ENCODE peak calls at places on chromosomes 7 and 10, in seven cellular contexts. L is A549, F is SK-N-SH, C is HepG2, E is HCT116, J is K562, Q is GM12878. P is an unnamed sample.

GRCh38 chr7:135321556-135321955 is 87.9 kb downstream of the STRA8 start:
- DNase-seq in C (no peak), L (no peak), J (no peak), E (no peak), F (peak), Q (no peak), P (peak)

GRCh38 chr7:93147358-93147757 is 827 bp downstream of the SAMD9L start:
- DNase-seq in L (peak), Q (peak), J (peak), E (no peak), C (no peak), F (no peak), P (peak)

GRCh38 chr7:55019329-55019690 is 493 bp downstream of the EGFR start:
- DNase-seq in F (no peak), Q (no peak), E (no peak), J (no peak), C (no peak), L (no peak), P (no peak)

GRCh38 chr10:102935510-102935909 is 17.4 kb downstream of the CNNM2 start:
- DNase-seq in J (no peak), L (no peak), F (no peak), C (no peak), Q (no peak), E (no peak), P (no peak)

GRCh38 chr10:132925071-132925561 is 17.3 kb downstream of the CFAP46 start:
- DNase-seq in C (no peak), L (no peak), F (no peak), J (no peak), Q (no peak), E (no peak), P (no peak)

GRCh38 chr7:1769286-1770200 is 99.5 kb downstream of the ELFN1 start:
- DNase-seq in Q (no peak), J (no peak), E (no peak), L (no peak), C (no peak), F (no peak), P (no peak)

GRCh38 chr7:106987777-106988176 is 56.7 kb upstream of the PRKAR2B start:
- DNase-seq in Q (no peak), J (no peak), F (no peak), C (no peak), L (no peak), E (no peak), P (no peak)

GRCh38 chr10:84108797-84109196 is 30.5 kb upstream of the GHITM start:
- DNase-seq in J (no peak), E (no peak), Q (no peak), C (no peak), L (no peak), F (no peak), P (no peak)

GRCh38 chr7:113694149-113694548 is 224.7 kb downstream of the PPP1R3A start:
- DNase-seq in F (no peak), C (no peak), L (no peak), Q (no peak), J (no peak), E (no peak), P (no peak)

GRCh38 chr7:133714654-133715053 is 412.5 kb upstream of the LRGUK start:
- DNase-seq in E (no peak), J (no peak), C (peak), F (no peak), Q (no peak), L (no peak), P (no peak)

GRCh38 chr10:43197834-43198681 is 59.8 kb downstream of the CSGALNACT2 start:
- DNase-seq in J (peak), F (peak), E (no peak), Q (no peak), C (peak), L (peak), P (peak)

GRCh38 chr7:80749270-80749669 is 110.8 kb downstream of the CD36 start:
- DNase-seq in E (no peak), Q (no peak), L (no peak), J (no peak), C (no peak), F (no peak), P (no peak)

GRCh38 chr10:113381906-113382562 is 170.8 kb upstream of the HABP2 start:
- DNase-seq in C (no peak), Q (no peak), F (no peak), L (no peak), J (no peak), E (no peak), P (peak)

GRCh38 chr10:70777063-70777875 is 7.9 kb downstream of the TBATA start:
- DNase-seq in C (no peak), E (no peak), Q (no peak), J (no peak), F (peak), L (no peak), P (no peak)

GRCh38 chr10:59176241-59177030 is at the start of gene PHYHIPL:
- DNase-seq in E (no peak), C (peak), F (peak), J (no peak), L (peak), Q (no peak), P (no peak)

GRCh38 chr7:113404245-113404644 is 285.9 kb upstream of the SMIM30 start:
- DNase-seq in Q (no peak), L (peak), E (peak), C (peak), F (peak), J (peak), P (peak)

GRCh38 chr7:31938650-31939049 is 131.6 kb downstream of the PDE1C start:
- DNase-seq in F (no peak), Q (no peak), E (no peak), J (no peak), C (no peak), L (peak), P (no peak)

GRCh38 chr10:131121511-131122035 is 189.9 kb downstream of the TCERG1L start:
- DNase-seq in Q (no peak), L (no peak), F (no peak), J (no peak), E (no peak), C (no peak), P (no peak)

GRCh38 chr10:114697061-114697598 is 39.1 kb upstream of the ABLIM1 start:
- DNase-seq in L (no peak), C (no peak), Q (no peak), F (no peak), E (no peak), J (no peak), P (no peak)

GRCh38 chr10:110208614-110209398 is 1.4 kb downstream of the MXI1 start:
- DNase-seq in Q (no peak), E (no peak), F (peak), J (peak), C (no peak), L (peak), P (peak)

GRCh38 chr7:5773661-5774086 is 7.8 kb downstream of the RNF216 start:
- DNase-seq in Q (no peak), C (peak), F (no peak), L (peak), J (peak), E (peak), P (peak)

GRCh38 chr10:131997366-131998049 is 15.8 kb upstream of the BNIP3 start:
- DNase-seq in F (no peak), Q (no peak), E (no peak), L (peak), C (peak), J (no peak), P (no peak)

GRCh38 chr10:28938745-28939144 is 261.4 kb downstream of the BAMBI start:
- DNase-seq in F (no peak), C (no peak), Q (no peak), L (no peak), E (no peak), J (no peak), P (no peak)

GRCh38 chr10:124416733-124417132 is 2.0 kb downstream of the OAT start:
- DNase-seq in J (no peak), C (peak), L (peak), E (no peak), F (no peak), Q (no peak), P (no peak)

GRCh38 chr10:124417846-124418725 is 637 bp downstream of the OAT start:
- DNase-seq in L (peak), F (peak), E (no peak), Q (no peak), C (peak), J (peak), P (peak)

GRCh38 chr10:124414077-124414476 is 4.6 kb downstream of the OAT start:
- DNase-seq in L (no peak), J (no peak), C (no peak), E (no peak), Q (no peak), F (no peak), P (no peak)

GRCh38 chr10:124418726-124419501 is at the start of gene OAT:
- DNase-seq in F (peak), L (peak), Q (peak), J (peak), C (peak), E (peak), P (peak)

GRCh38 chr10:124415210-124415609 is 3.5 kb downstream of the OAT start:
- DNase-seq in F (no peak), E (no peak), Q (no peak), L (no peak), C (no peak), J (no peak), P (no peak)
- H3K4me3 ChIP-seq in F (no peak), E (no peak), Q (no peak), L (no peak), C (no peak), J (no peak), P (no peak)

GRCh38 chr7:151792671-151793070 is 84.2 kb downstream of the PRKAG2 start:
- DNase-seq in C (no peak), F (no peak), L (no peak), Q (no peak), J (no peak), E (no peak), P (no peak)
- TF ChIP-seq MAX in C (no peak), F (no peak), L (no peak), Q (no peak), J (no peak), E (no peak), P (no peak)

DNA sequence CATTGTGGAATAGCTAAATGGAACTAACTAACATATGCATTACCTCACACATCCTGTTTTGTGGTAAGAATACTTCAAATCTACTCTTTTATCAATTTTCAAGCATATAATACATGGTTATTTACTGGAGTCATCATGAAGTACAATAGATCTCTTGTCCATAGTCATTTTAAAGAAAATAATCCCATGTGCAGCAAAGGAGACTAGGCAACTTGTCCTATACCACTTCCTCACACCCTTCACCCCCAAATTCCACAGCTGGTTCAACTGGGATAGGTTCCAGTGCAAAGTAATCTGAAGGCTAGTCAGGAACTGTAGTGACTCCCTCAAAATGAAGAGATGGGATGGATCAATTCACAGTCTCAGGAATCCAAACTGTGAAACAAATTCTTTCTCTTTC is 176.1 kb downstream of the SGMS1 start:
- DNase-seq in E (no peak), J (no peak), L (no peak), Q (no peak), C (no peak), F (no peak), P (no peak)
- TF ChIP-seq CTCF in E (no peak), J (no peak), L (no peak), Q (no peak), C (no peak), F (no peak), P (no peak)

GRCh38 chr7:127655720-127656119 is 3.7 kb downstream of the SND1 start:
- DNase-seq in C (no peak), J (peak), L (no peak), E (no peak), Q (no peak), F (no peak), P (no peak)

GRCh38 chr7:127657500-127657899 is 5.5 kb downstream of the SND1 start:
- DNase-seq in J (no peak), Q (no peak), C (no peak), E (no peak), F (no peak), L (no peak), P (no peak)

GRCh38 chr7:127652333-127653248 is 597 bp downstream of the SND1 start:
- DNase-seq in Q (no peak), L (peak), J (peak), C (no peak), E (no peak), F (no peak), P (peak)

GRCh38 chr7:127653396-127653795 is 1.4 kb downstream of the SND1 start:
- DNase-seq in L (no peak), E (no peak), J (no peak), F (no peak), Q (no peak), C (no peak), P (no peak)

DNA sequence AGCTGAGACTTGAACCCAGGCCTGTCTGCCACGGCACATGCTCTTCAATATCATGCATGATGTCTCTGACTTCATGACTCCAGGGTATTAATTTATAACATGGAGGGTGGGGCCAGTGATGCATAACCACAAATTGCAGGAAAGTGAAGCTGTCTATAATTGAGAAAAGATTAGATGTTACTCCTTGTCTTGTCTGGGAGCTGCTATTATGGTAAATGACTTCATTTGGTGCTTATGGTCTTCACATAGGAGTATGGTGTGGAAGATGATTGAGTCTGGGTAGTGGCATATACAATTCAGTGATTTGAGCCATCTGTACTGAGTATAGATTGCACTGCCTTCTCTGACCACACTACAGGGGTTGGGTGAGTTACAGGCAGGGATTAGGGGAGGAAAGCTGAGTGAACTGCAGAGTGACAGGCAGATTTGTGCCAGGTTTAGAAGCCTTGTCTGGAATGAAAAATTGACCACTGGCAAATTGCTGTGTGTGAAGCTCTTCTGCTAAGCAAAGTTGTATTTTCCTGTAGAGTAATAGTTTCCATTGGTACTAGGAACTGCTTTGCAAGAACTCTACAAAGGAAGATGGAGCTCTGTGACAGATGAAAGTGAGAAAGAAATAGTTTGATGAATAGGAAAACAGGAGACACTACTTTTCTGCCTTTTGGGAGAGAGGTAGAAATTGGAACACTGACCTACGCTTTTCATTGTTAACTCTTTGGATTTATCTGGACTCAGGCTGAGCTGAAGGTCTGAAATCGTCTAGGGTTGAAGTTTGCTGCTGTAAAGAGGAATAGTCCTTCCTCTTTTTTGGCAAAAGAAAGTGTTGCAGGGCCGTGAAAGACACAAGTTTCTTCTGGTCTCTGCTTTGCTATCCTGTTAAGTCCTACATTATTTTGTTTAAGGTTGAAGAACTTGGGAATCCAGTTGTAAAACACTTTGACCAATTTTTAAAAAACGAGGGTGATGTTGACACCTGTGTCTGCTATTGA is 2.7 kb downstream of the SND1 start:
- DNase-seq in Q (no peak), L (no peak), C (no peak), J (peak), E (no peak), F (no peak), P (peak)
- H3K4me3 ChIP-seq in Q (peak), L (no peak), C (peak), J (peak), E (no peak), F (peak), P (peak)

GRCh38 chr7:127896683-127897082 is 134.6 kb downstream of the LRRC4 start:
- DNase-seq in E (no peak), Q (no peak), C (no peak), J (no peak), L (no peak), F (no peak), P (no peak)

GRCh38 chr7:127901895-127902703 is 129.1 kb downstream of the LRRC4 start:
- DNase-seq in J (no peak), Q (peak), C (no peak), L (no peak), E (no peak), F (no peak), P (no peak)

GRCh38 chr7:127897704-127898454 is 133.4 kb downstream of the LRRC4 start:
- DNase-seq in Q (no peak), E (no peak), J (no peak), F (no peak), C (no peak), L (no peak), P (peak)

GRCh38 chr7:127900735-127901685 is 130.2 kb downstream of the LRRC4 start:
- DNase-seq in E (no peak), J (no peak), F (no peak), C (no peak), Q (peak), L (no peak), P (no peak)

DNA sequence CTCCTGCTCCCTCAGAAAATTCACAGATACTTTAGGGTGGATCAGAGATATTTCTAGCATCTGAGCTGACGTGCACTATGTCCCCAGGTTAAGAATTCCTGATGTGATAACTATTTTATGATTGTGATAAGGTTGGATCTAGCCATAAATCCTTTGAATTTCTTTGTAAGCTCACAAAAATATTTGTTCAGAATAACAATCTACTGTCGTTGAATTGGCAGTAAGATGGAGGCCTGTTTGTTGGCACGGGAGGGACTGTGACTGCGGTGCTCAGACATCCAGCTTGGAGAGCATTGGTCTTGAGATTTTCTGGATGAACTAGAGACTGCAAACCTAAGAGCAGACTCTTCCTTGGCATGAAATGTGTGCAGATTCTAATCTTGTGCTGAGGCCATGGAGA is 131.1 kb downstream of the LRRC4 start:
- DNase-seq in E (no peak), Q (no peak), L (no peak), J (no peak), F (no peak), C (no peak), P (no peak)
- TF ChIP-seq MAX in E (no peak), Q (no peak), L (no peak), J (no peak), F (no peak), C (no peak), P (no peak)

DNA sequence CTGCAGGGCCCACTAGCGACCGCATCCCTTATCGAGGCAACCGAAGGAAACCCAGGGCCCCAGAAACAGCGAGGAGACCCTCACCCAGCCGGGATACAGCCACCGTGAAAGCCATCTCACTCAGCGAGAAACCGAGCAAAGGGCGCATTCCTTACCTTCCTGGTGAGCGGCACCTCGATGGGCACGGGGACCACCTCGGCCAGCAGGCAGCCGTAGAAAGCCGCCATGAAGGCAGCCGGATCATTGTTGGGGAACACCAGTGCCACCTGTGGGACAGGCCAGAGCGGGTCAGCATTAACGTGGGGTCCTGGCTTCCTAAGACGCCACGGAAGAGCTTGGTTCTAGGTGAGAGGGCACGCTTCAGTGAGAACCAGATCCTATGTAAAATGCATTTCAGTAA is 263.7 kb downstream of the ZMYND11 start:
- DNase-seq in Q (no peak), L (no peak), J (no peak), E (no peak), F (no peak), C (no peak), P (no peak)
- TF ChIP-seq CTCF in Q (no peak), L (no peak), J (no peak), E (no peak), F (no peak), C (no peak), P (no peak)

GRCh38 chr7:74031403-74032190 is 3.6 kb downstream of the ELN start:
- DNase-seq in J (no peak), F (no peak), C (no peak), E (no peak), L (no peak), Q (no peak), P (no peak)
- H3K4me3 ChIP-seq in J (no peak), F (no peak), C (no peak), E (no peak), L (no peak), Q (no peak), P (no peak)

GRCh38 chr10:99758241-99758891 is 24.1 kb upstream of the ABCC2 start:
- DNase-seq in E (no peak), C (no peak), F (no peak), L (no peak), Q (no peak), J (no peak), P (no peak)

GRCh38 chr10:99760321-99760720 is 22.1 kb upstream of the ABCC2 start:
- DNase-seq in F (no peak), L (no peak), Q (no peak), E (no peak), C (no peak), J (no peak), P (no peak)

GRCh38 chr10:99748823-99749451 is 16.9 kb downstream of the CUTC start:
- DNase-seq in Q (no peak), J (no peak), C (no peak), L (no peak), F (no peak), E (no peak), P (no peak)

GRCh38 chr10:99756158-99756557 is 24.1 kb downstream of the CUTC start:
- DNase-seq in E (no peak), J (no peak), F (no peak), L (no peak), Q (no peak), C (no peak), P (no peak)

DNA sequence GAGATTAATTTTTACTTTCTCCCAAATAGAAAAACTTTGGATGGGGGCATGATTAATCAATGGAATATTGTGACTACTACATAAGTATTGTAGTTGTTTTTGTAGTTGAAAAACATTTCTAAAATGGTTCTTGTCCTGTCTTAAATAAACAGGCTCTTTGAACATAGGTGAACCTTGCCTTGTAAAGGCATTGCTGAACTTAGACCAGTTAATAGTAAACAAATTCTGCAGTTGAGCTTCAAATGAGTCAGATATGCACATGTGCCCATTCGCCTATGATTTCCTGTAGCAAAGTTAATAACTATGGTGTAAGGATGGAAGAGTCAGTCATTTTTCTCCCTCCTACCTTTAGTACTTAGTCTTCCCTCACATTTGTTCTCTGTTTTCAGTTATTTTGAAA is 22.6 kb downstream of the CUTC start:
- DNase-seq in C (peak), J (no peak), L (no peak), E (no peak), F (no peak), Q (no peak), P (no peak)
- TF ChIP-seq MAX in C (peak), J (no peak), L (no peak), E (no peak), F (no peak), Q (no peak), P (no peak)

P was measured in NB4.